ENCODE peak calls at places on chromosomes 12 and 14, in ten cellular contexts. G, O, D, L, A, F, U, N, C and M are unnamed samples.

GRCh38 chr12:108047130-108047550 is 81.9 kb upstream of the WSCD2 start:
- DNase-seq in G (peak; percentile 71), O (no peak), D (no peak), L (no peak), A (no peak), F (no peak), U (no peak), N (peak; percentile 10), C (peak; percentile 32), M (no peak)

GRCh38 chr14:53875337-53875897 is 81.2 kb downstream of the BMP4 start:
- DNase-seq in G (no peak), O (no peak), D (no peak), L (no peak), A (no peak), F (no peak), U (no peak), N (no peak), C (peak; percentile 29), M (no peak)

GRCh38 chr14:36515896-36516718 is 3.9 kb downstream of the NKX2-1 start:
- DNase-seq in G (no peak), O (no peak), D (no peak), L (no peak), A (no peak), F (no peak), U (no peak), N (no peak), C (no peak), M (no peak)

GRCh38 chr14:24411468-24412454 is 13.0 kb downstream of the NYNRIN start:
- DNase-seq in G (peak; percentile 60), O (no peak), D (no peak), L (no peak), A (peak; percentile 93), F (peak; percentile 28), U (peak; percentile 71), N (no peak), C (peak; percentile 79), M (peak; percentile 23)

GRCh38 chr14:86574026-86574777 is 1044.3 kb downstream of the FLRT2 start:
- DNase-seq in G (no peak), O (no peak), D (no peak), L (no peak), A (no peak), F (no peak), U (no peak), N (no peak), C (peak; percentile 65), M (no peak)

GRCh38 chr12:11978985-11979384 is 91.8 kb upstream of the BCL2L14 start:
- DNase-seq in G (no peak), O (no peak), D (no peak), L (no peak), A (peak; percentile 64), F (no peak), U (no peak), N (no peak), C (no peak), M (no peak)

GRCh38 chr14:68630611-68631013 is 162.3 kb downstream of the ZFP36L1 start:
- DNase-seq in G (no peak), O (no peak), D (no peak), L (no peak), A (peak; percentile 70), F (no peak), U (no peak), N (no peak), C (no peak), M (no peak)

GRCh38 chr12:76020731-76021672 is 10.6 kb downstream of the PHLDA1 start:
- DNase-seq in G (peak; percentile 67), O (peak; percentile 47), D (no peak), L (no peak), A (peak; percentile 82), F (no peak), U (no peak), N (no peak), C (peak; percentile 96), M (no peak)

GRCh38 chr14:32584079-32584478 is 255.0 kb downstream of the AKAP6 start:
- DNase-seq in G (no peak), O (no peak), D (no peak), L (no peak), A (peak; percentile 6), F (no peak), U (no peak), N (no peak), C (no peak), M (no peak)

GRCh38 chr12:64744422-64745258 is 14.6 kb downstream of the GNS start:
- DNase-seq in G (no peak), O (no peak), D (no peak), L (no peak), A (no peak), F (no peak), U (peak; percentile 17), N (no peak), C (peak; percentile 42), M (no peak)

GRCh38 chr12:91555981-91556380 is 373.4 kb upstream of the DCN start:
- DNase-seq in G (no peak), O (no peak), D (no peak), L (no peak), A (no peak), F (no peak), U (no peak), N (no peak), C (no peak), M (no peak)

GRCh38 chr12:6340745-6341438 is 984 bp downstream of the TNFRSF1A start:
- DNase-seq in G (peak; percentile 60), O (no peak), D (no peak), L (no peak), A (peak; percentile 44), F (no peak), U (no peak), N (no peak), C (no peak), M (no peak)

GRCh38 chr14:71606064-71606463 is 326.2 kb upstream of the RGS6 start:
- DNase-seq in G (no peak), O (peak; percentile 12), D (no peak), L (no peak), A (no peak), F (no peak), U (no peak), N (no peak), C (no peak), M (no peak)